ENCODE peak calls at places on chromosomes 7 and 10, in five cellular contexts. Y, K, I, N and Z are unnamed samples.

GRCh38 chr10:69486922-69487730 is 35.9 kb downstream of the TSPAN15 start:
- DNase-seq in I (no peak), K (no peak), N (no peak), Y (no peak), Z (no peak)

GRCh38 chr7:18393465-18394118 is 102.0 kb upstream of the HDAC9 start:
- DNase-seq in N (no peak), I (no peak), K (peak), Y (no peak), Z (no peak)

GRCh38 chr10:67306588-67307205 is 380.9 kb downstream of the LRRTM3 start:
- DNase-seq in N (no peak), I (peak), Y (no peak), K (no peak), Z (no peak)

GRCh38 chr10:20215547-20216152 is 399.4 kb downstream of the PLXDC2 start:
- DNase-seq in Y (no peak), K (no peak), I (no peak), N (no peak), Z (no peak)

GRCh38 chr7:103131225-103131624 is 17.7 kb downstream of the NAPEPLD start:
- DNase-seq in I (no peak), Y (no peak), K (no peak), N (no peak), Z (no peak)

GRCh38 chr10:21860718-21861117 is 142.8 kb downstream of the DNAJC1 start:
- DNase-seq in Y (no peak), I (no peak), K (peak), N (no peak), Z (peak)

GRCh38 chr7:107322015-107322414 is 147.8 kb upstream of the GPR22 start:
- DNase-seq in I (no peak), Y (no peak), N (no peak), K (peak), Z (no peak)

GRCh38 chr10:112389147-112389822 is 15.4 kb downstream of the ACSL5 start:
- DNase-seq in Y (no peak), N (no peak), K (peak), I (no peak), Z (peak)